ENCODE peak calls at places on chromosomes 5 and 9, in four cellular contexts. R, T, O and Q are unnamed samples.

GRCh38 chr5:59209758-59210359 is 627.0 kb downstream of the RAB3C start:
- DNase-seq in R (no peak), T (no peak), O (no peak), Q (no peak)

GRCh38 chr9:109381011-109381729 is 60.3 kb upstream of the EPB41L4B start:
- DNase-seq in R (no peak), T (peak; percentile 38), O (no peak), Q (no peak)

GRCh38 chr5:761854-762685 is 22.5 kb downstream of the ZDHHC11B start:
- DNase-seq in R (no peak), T (no peak), O (no peak), Q (no peak)

GRCh38 chr9:117414220-117414905 is 494 bp downstream of the ASTN2 start:
- DNase-seq in R (no peak), T (no peak), O (no peak), Q (no peak)

GRCh38 chr5:177473461-177473991 is at the start of gene DBN1:
- DNase-seq in R (no peak), T (no peak), O (peak; percentile 70), Q (no peak)

GRCh38 chr5:45277860-45278259 is 418.3 kb downstream of the HCN1 start:
- DNase-seq in R (peak; percentile 51), T (peak; percentile 1), O (no peak), Q (no peak)

GRCh38 chr5:151222769-151223446 is 984 bp downstream of the CCDC69 start:
- DNase-seq in R (no peak), T (no peak), O (peak; percentile 68), Q (no peak)

GRCh38 chr9:131697908-131698714 is 41.8 kb downstream of the RAPGEF1 start:
- DNase-seq in R (no peak), T (no peak), O (peak; percentile 43), Q (no peak)

GRCh38 chr9:114112778-114113585 is 13.9 kb upstream of the KIF12 start:
- DNase-seq in R (no peak), T (no peak), O (no peak), Q (no peak)

GRCh38 chr5:95375591-95375990 is 15.6 kb upstream of the FAM81B start:
- DNase-seq in R (no peak), T (no peak), O (no peak), Q (no peak)

GRCh38 chr9:97570899-97571298 is 62.3 kb downstream of the TSTD2 start:
- DNase-seq in R (no peak), T (no peak), O (no peak), Q (no peak)

GRCh38 chr5:141412853-141413539 is at the start of gene PCDHGA10:
- DNase-seq in R (peak; percentile 71), T (peak; percentile 15), O (peak; percentile 61), Q (no peak)

GRCh38 chr5:168869615-168870227 is 290.6 kb upstream of the PANK3 start:
- DNase-seq in R (no peak), T (no peak), O (no peak), Q (no peak)

GRCh38 chr5:55450050-55450765 is 84.6 kb downstream of the PLPP1 start:
- DNase-seq in R (no peak), T (no peak), O (no peak), Q (no peak)

GRCh38 chr9:70805953-70806352 is 315.5 kb downstream of the TRPM3 start:
- DNase-seq in R (no peak), T (no peak), O (no peak), Q (no peak)

GRCh38 chr5:177447611-177448243 is 1.1 kb downstream of the PRR7 start:
- DNase-seq in R (peak; percentile 73), T (peak; percentile 91), O (no peak), Q (peak; percentile 72)

GRCh38 chr5:53613036-53613435 is 52.6 kb downstream of the NDUFS4 start:
- DNase-seq in R (no peak), T (no peak), O (no peak), Q (no peak)

GRCh38 chr5:161421067-161421466 is 125.5 kb downstream of the GABRB2 start:
- DNase-seq in R (no peak), T (no peak), O (no peak), Q (no peak)

GRCh38 chr9:32644698-32645097 is 9.2 kb upstream of the TAF1L start:
- DNase-seq in R (no peak), T (no peak), O (peak; percentile 6), Q (no peak)

GRCh38 chr9:5264219-5264595 is 33.0 kb downstream of the INSL4 start:
- DNase-seq in R (no peak), T (no peak), O (no peak), Q (no peak)

GRCh38 chr9:130857864-130858730 is 23.0 kb downstream of the ABL1 start:
- DNase-seq in R (no peak), T (no peak), O (no peak), Q (no peak)

GRCh38 chr5:98296426-98296825 is 477.0 kb upstream of the RGMB start:
- DNase-seq in R (no peak), T (no peak), O (no peak), Q (no peak)

GRCh38 chr9:84846501-84847323 is 177.2 kb downstream of the NTRK2 start:
- DNase-seq in R (no peak), T (no peak), O (no peak), Q (no peak)

GRCh38 chr5:152306386-152306785 is 98.7 kb downstream of the NMUR2 start:
- DNase-seq in R (no peak), T (no peak), O (no peak), Q (no peak)

GRCh38 chr5:160213537-160213936 is 15.8 kb upstream of the FABP6 start:
- DNase-seq in R (peak; percentile 21), T (no peak), O (peak; percentile 18), Q (no peak)

GRCh38 chr9:69331444-69331843 is 6.4 kb downstream of the ENTREP1 start:
- DNase-seq in R (no peak), T (no peak), O (no peak), Q (no peak)

GRCh38 chr5:96312383-96312782 is 120.7 kb downstream of the PCSK1 start:
- DNase-seq in R (no peak), T (no peak), O (no peak), Q (no peak)

DNA sequence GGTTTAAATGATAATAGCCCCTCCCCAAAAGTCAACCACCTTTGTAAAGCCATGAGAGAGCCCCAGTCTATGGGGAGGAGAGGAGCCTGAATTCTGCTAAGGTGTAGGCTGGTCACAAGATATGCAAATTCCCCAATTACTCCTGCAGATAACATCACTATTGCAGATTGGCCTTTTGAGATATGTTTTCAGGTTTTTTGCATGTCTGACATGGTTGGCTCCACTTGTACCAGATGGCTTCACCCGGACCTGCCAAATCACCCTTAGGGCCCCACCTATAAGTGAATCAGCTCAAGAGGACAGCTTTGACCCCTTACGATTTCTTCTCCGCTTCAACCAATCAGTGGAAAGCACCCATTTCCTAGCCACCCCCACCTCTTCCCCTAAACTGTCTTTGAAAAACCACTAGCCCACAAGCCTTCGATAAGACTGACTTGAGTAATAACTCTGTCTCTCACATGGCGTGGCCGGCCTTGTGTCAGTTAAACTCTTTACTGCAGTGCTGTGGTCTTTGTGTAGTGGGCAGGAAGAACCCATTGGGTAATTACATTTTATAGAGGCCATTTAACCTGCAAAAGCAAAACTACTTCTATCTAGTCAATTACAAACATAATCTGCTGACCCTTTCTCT is 69.7 kb downstream of the PRLR start:
- DNase-seq in R (no peak), T (no peak), O (no peak), Q (no peak)
- TF ChIP-seq TCF7L2 in R (no peak), T (no peak), O (no peak), Q (no peak)

GRCh38 chr5:40220260-40220659 is 459.5 kb upstream of the PTGER4 start:
- DNase-seq in R (no peak), T (no peak), O (no peak), Q (no peak)
- TF ChIP-seq TCF7L2 in R (no peak), T (no peak), O (no peak), Q (no peak)

DNA sequence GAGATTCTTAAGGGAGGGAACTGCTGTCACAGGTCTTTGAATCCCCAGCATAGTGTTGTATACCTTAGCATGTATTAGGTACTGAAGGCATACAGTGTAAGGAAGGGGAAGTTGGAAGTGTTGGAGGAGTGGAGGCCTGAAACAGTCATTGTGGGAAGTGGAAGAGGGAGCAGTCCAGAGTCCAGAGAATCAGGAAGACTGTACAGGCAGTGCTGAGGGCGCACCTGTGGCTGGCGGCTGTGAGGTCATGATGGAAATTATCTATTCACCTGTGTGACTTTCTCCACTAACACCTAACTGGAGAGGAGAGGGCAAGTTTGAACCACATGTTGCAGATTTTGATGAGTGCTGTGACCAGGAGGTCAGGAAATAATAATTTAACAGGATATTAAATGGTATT is 119.7 kb upstream of the NIPBL start:
- DNase-seq in R (no peak), T (no peak), O (no peak), Q (no peak)
- TF ChIP-seq TCF7L2 in R (no peak), T (no peak), O (no peak), Q (no peak)

GRCh38 chr9:129483467-129484324 is 137.2 kb downstream of the C9orf50 start:
- DNase-seq in R (peak; percentile 72), T (no peak), O (peak; percentile 57), Q (no peak)
- TF ChIP-seq TCF7L2 in R (peak; percentile 38), T (no peak), O (no peak), Q (no peak)

DNA sequence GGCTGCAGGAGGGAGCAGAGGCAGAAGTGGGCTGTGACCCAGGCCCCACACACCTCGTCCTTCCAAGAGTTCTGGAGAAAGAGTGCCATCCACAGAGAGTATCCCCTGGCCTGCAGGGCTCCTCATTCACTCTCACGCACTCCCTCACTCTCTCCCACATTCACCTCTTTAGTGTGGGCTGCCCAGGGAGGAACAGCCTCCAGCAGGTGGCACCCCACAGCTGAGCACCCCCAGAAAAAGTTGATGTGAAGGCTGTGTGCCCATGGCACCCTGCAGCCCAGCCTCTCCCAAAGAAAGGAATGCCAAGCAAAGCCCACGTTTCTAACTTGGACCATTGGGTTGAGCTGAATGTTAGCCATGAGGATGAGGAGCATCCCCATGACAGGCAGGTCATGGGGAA is 4.5 kb upstream of the SHC3 start:
- DNase-seq in R (no peak), T (no peak), O (no peak), Q (no peak)
- TF ChIP-seq TCF7L2 in R (no peak), T (no peak), O (no peak), Q (no peak)

DNA sequence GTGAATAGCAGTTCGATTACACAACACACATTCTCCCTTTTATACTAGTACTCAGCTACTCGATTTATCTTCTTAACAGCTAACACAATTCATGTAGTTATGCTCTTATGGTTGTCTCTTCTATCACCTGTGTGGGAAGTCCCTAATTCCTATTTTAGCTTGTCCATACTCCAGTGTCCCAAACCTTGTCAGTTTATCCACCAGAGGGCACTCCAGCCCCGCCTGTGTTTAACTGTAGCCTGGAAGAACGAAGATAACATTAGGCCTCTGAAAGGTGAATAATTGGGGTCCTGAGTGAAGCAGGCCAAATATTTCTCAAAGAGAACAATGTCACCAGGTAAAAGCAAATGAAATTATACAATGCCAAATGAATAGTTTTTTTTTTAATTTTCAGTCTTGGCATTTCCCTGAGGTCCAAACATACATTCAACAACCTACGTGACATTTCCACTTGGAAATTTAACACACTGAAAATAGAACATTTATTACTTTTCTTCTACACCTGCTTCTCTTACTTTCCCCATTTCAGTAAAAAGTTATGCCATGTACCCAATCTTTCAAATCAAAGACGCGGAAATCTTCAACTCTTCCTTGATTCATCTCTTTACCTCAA is 560.7 kb downstream of the HTR1A start:
- DNase-seq in R (peak; percentile 6), T (peak; percentile 35), O (peak; percentile 57), Q (peak; percentile 22)
- TF ChIP-seq TCF7L2 in R (no peak), T (no peak), O (no peak), Q (no peak)